ENCODE peak calls at places on chromosome 14, in nine cellular contexts. P is B cell, D is GM20000, W is HCT116, J is fibroblast of the aortic adventitia, V is ovary, S is spleen, L is tibial artery, A is psoas muscle. T is an unnamed sample.

GRCh38 chr14:74949859-74950572 is 5.4 kb downstream of the PGF start:
- DNase-seq in P (no peak), D (no peak), W (no peak), J (no peak), V (no peak), S (no peak), L (no peak), A (peak), T (no peak)

GRCh38 chr14:100717371-100717770 is 9.3 kb upstream of the DLK1 start:
- DNase-seq in P (no peak), D (no peak), W (no peak), J (no peak), V (no peak), S (no peak), L (no peak), A (no peak), T (no peak)

GRCh38 chr14:105204206-105204930 is 23.3 kb upstream of the NUDT14 start:
- DNase-seq in P (peak), D (no peak), W (no peak), J (peak), V (no peak), S (no peak), L (no peak), A (peak), T (no peak)

GRCh38 chr14:78985668-78986073 is 815.5 kb downstream of the NRXN3 start:
- DNase-seq in P (no peak), D (no peak), W (no peak), J (peak), V (no peak), S (no peak), L (no peak), A (no peak), T (no peak)

GRCh38 chr14:74508292-74508731 is 14.7 kb downstream of the ISCA2 start:
- DNase-seq in P (no peak), D (no peak), W (no peak), J (no peak), V (peak), S (peak), L (no peak), A (no peak), T (no peak)

GRCh38 chr14:68924392-68925158 is 54.5 kb downstream of the ACTN1 start:
- DNase-seq in P (no peak), D (no peak), W (no peak), J (no peak), V (no peak), S (no peak), L (no peak), A (no peak), T (no peak)

GRCh38 chr14:59202031-59202430 is 13.6 kb downstream of the DAAM1 start:
- DNase-seq in P (no peak), D (no peak), W (no peak), J (no peak), V (no peak), S (no peak), L (no peak), A (no peak), T (no peak)

GRCh38 chr14:36672095-36672494 is 10.4 kb downstream of the PAX9 start:
- DNase-seq in P (no peak), D (no peak), W (no peak), J (no peak), V (no peak), S (no peak), L (no peak), A (no peak), T (no peak)

GRCh38 chr14:68979722-68980552 is 835 bp upstream of the ACTN1 start:
- DNase-seq in P (no peak), D (peak), W (no peak), J (peak), V (peak), S (peak), L (peak), A (peak), T (no peak)

GRCh38 chr14:94044476-94045091 is 18.4 kb downstream of the OTUB2 start:
- DNase-seq in P (no peak), D (no peak), W (no peak), J (no peak), V (peak), S (peak), L (peak), A (no peak), T (no peak)

GRCh38 chr14:75702107-75702506 is 41.1 kb downstream of the TTLL5 start:
- DNase-seq in P (no peak), D (no peak), W (no peak), J (peak), V (no peak), S (no peak), L (no peak), A (no peak), T (no peak)

GRCh38 chr14:74618078-74618952 is 6.3 kb upstream of the LTBP2 start:
- DNase-seq in P (peak), D (no peak), W (peak), J (peak), V (no peak), S (peak), L (no peak), A (peak), T (peak)

GRCh38 chr14:25394791-25395391 is 344.9 kb upstream of the STXBP6 start:
- DNase-seq in P (no peak), D (no peak), W (no peak), J (no peak), V (no peak), S (no peak), L (no peak), A (no peak), T (no peak)

GRCh38 chr14:70576891-70577290 is 23.6 kb downstream of the MED6 start:
- DNase-seq in P (no peak), D (no peak), W (no peak), J (no peak), V (no peak), S (no peak), L (no peak), A (no peak), T (no peak)

GRCh38 chr14:50856660-50857059 is 15.2 kb upstream of the ABHD12B start:
- DNase-seq in P (no peak), D (no peak), W (no peak), J (no peak), V (no peak), S (no peak), L (no peak), A (no peak), T (no peak)

GRCh38 chr14:50854521-50854920 is 17.3 kb upstream of the ABHD12B start:
- DNase-seq in P (no peak), D (no peak), W (no peak), J (no peak), V (no peak), S (no peak), L (no peak), A (no peak), T (no peak)

GRCh38 chr14:50853891-50854290 is 18.0 kb upstream of the ABHD12B start:
- DNase-seq in P (no peak), D (no peak), W (no peak), J (no peak), V (no peak), S (no peak), L (no peak), A (no peak), T (no peak)

GRCh38 chr14:50859296-50859624 is 12.6 kb upstream of the ABHD12B start:
- DNase-seq in P (no peak), D (no peak), W (no peak), J (no peak), V (no peak), S (no peak), L (no peak), A (no peak), T (no peak)

DNA sequence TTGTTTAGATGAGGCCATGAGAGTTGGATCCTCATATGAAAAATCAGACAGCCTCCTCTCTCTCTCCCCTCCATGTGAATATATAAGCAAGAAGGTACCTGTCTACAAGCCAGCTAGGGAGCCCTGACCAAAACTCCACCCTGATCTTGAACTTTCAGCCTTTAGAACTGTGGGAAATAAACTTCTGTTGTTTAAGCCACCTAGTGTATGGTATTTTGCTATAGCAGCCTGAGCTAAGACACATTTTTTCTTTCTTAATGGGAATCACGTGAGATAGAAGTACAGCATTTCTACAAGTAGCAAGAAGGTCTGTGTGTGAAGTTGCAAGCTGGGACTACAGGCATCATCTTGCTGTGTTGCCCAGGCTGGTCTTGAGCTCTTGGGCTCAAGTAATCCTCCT is 16.3 kb upstream of the ABHD12B start:
- DNase-seq in P (no peak), D (no peak), W (no peak), J (peak), V (no peak), S (no peak), L (no peak), A (no peak), T (no peak)
- TF ChIP-seq CTCF in P (no peak), D (no peak), W (peak), J (no peak), V (no peak), S (no peak), L (no peak), A (no peak), T (no peak)

GRCh38 chr14:102772781-102773570 is 4.3 kb upstream of the TRAF3 start:
- DNase-seq in P (peak), D (no peak), W (no peak), J (no peak), V (no peak), S (peak), L (no peak), A (no peak), T (peak)
- TF ChIP-seq CTCF in P (no peak), D (peak), W (peak), J (no peak), V (no peak), S (no peak), L (no peak), A (no peak), T (peak)

DNA sequence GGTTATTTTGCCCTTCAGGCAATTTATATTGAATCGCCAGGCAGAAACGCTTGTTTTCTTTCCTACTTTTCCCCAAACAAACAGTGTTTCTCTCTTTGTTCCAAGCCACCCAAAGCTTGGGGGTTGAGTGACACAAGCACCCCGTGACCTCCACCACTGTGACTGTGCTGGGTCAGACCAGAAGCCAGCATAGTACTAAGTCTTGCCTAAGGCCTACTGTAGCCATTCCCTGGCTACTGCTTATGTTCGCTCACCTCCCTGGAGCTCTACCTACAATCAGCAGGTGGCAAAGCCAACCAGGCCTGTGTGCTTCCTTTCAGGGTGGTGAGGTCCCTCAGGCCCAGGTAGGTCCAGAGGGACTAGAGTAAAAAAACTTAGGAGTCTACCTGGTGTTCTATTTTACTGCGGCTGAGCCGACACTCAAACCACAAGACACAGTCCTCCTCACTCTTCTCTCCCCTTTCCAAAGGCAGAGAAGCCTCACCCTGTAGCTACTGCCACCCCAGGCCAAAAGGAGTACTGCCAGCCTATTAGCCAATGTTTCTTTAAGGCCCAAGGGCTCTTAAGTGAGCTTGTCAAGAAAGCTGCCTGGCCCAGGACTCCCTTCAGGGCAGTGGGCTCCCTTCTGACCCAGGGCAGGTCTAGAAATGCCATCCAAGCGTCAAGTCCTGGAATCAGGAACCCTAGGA is 411.8 kb upstream of the MIS18BP1 start:
- DNase-seq in P (no peak), D (no peak), W (no peak), J (no peak), V (no peak), S (no peak), L (no peak), A (no peak), T (peak)
- TF ChIP-seq CTCF in P (no peak), D (no peak), W (peak), J (no peak), V (no peak), S (no peak), L (no peak), A (no peak), T (peak)

GRCh38 chr14:91315844-91316267 is 71.4 kb upstream of the GPR68 start:
- DNase-seq in P (peak), D (peak), W (no peak), J (no peak), V (no peak), S (peak), L (no peak), A (no peak), T (peak)

GRCh38 chr14:91318911-91319310 is 74.4 kb upstream of the GPR68 start:
- DNase-seq in P (no peak), D (no peak), W (no peak), J (no peak), V (no peak), S (peak), L (no peak), A (no peak), T (no peak)

GRCh38 chr14:91320266-91320665 is 75.8 kb upstream of the GPR68 start:
- DNase-seq in P (no peak), D (no peak), W (no peak), J (no peak), V (no peak), S (peak), L (no peak), A (no peak), T (no peak)

GRCh38 chr14:91316761-91317160 is 72.3 kb upstream of the GPR68 start:
- DNase-seq in P (no peak), D (no peak), W (no peak), J (no peak), V (no peak), S (peak), L (no peak), A (no peak), T (no peak)

DNA sequence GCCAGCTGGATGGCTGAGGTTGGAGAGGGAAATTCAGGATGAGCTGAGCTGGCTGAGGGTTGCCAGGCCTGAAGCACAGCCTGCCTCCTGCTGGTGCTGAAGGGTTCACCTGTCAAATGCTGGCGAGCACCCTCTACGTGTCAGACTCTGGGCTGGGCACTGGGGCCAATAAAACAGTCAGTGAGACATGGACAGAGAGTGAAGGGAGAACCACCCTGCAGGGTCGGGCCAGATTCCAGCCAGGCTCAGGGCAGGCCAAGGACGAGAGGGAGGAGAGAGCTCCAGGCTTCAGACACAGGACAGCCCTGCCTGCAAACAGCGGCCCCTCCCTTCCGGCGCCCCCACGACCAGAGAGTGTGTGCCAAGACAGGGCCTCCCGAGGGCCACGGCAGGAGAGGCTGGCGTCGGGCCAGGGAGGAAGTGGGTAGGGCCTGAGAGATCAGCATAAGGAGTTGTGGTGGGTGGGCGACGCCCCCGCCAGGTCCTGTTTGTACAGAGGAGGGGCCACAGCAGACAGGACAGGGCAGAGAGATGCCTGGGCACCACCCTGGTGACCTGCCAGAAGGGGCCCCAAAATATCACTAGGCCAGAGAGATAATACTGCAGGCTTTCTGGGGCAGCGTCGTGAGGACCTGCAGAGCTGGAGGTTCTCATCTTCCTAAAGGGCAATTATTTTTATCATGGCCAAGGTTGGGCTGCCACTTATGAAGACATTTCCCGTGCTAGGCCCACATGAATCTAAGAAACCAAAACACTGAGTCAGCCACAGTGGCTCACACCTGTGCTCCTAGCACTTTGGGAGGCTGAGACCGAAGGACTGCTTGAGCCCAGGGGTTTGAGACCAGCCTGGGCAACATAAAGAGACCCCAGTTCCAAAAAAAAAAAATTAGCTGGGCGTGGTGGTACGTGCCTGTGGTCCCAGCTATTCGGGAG is 73.1 kb upstream of the GPR68 start:
- DNase-seq in P (peak), D (no peak), W (no peak), J (peak), V (peak), S (peak), L (no peak), A (peak), T (peak)
- TF ChIP-seq CTCF in P (no peak), D (no peak), W (no peak), J (peak), V (no peak), S (no peak), L (no peak), A (no peak), T (peak)

DNA sequence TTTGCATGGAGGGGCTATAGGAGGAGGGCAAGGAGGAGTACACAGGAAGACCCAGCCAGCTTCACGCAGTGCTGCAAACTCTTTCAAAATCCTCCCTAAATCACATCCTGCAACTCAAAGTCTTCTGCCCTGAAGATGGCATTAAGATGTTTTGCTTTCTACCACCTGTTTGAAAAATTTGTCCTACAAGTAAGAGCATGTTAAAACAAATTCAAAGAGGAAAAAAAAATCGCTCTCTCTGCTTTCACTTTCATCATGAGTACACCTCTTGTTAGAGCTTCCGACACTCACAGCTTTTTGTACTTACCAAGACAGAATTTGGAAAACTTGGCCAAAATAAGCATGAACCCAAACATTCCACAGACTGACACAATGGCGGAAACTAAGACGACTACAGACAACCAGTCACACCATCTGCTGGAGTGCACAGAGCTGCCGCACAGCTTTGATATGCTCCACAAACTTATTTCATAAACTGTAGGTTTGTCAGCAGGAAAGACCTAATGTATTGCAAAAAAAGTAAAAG is 21.3 kb downstream of the GCH1 start:
- DNase-seq in P (peak), D (peak), W (no peak), J (peak), V (no peak), S (no peak), L (no peak), A (no peak), T (peak)
- TF ChIP-seq CTCF in P (no peak), D (no peak), W (no peak), J (no peak), V (no peak), S (no peak), L (no peak), A (no peak), T (no peak)

DNA sequence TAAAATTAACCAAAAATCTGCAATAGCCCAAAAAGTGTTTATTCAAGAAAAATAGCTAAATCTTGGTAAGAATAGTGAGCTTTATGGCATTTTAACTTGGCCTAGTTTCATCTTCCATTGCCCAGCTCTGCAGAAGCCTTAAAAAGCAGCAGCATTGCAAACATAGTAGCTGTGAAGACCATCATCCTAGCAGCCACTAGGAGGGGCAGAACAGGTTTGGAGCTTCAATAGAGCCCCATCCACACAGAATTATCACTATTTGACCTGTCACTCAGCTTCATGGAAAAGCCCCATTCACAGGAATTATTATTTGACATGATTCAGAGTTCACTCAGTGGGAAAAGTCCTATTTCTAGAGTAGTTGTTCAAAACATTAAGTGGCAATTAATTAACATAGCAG is 7.3 kb downstream of the CLEC14A start:
- DNase-seq in P (no peak), D (no peak), W (no peak), J (no peak), V (no peak), S (no peak), L (no peak), A (no peak), T (peak)
- TF ChIP-seq CTCF in P (no peak), D (no peak), W (peak), J (no peak), V (no peak), S (no peak), L (no peak), A (no peak), T (peak)

DNA sequence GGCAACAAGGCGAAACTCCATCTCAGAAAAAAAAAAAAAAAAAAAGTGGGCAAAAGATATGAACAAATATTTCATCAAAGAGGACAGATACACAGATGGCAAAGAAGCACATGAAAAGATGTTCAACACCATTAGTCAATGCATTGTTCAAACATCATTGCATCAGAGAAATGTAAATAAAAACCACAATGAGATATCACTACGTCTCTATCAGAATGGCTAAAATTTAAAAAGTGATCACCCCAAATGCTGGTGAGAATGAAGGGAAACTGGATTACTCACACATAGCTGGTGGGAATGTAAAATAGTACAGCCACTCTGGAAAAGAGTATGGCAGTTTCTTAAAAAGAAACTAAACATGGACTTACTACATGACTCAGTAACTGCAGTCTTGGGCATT is 3.7 kb downstream of the L2HGDH start:
- DNase-seq in P (no peak), D (no peak), W (no peak), J (no peak), V (no peak), S (no peak), L (no peak), A (no peak), T (no peak)
- TF ChIP-seq CTCF in P (no peak), D (no peak), W (no peak), J (no peak), V (no peak), S (no peak), L (no peak), A (no peak), T (no peak)

T was measured in OCI-LY7.